ENCODE peak calls at places on chromosomes 6 and 20, in eight cellular contexts. One of them, this sample, is unnamed.
A peak's percentile ranks its signal among the peaks of the same experiment; 100 is the strongest.

GRCh38 chr20:41167118-41167470 is 29.8 kb downstream of the PLCG1 start:
- DNase-seq in HFFc6: no peak
- DNase-seq in pancreas: no peak
- DNase-seq in activated CD8-positive, alpha-beta T cell treated with anti-CD3 and anti-CD28 coated beads, Interleukin-2, amount 10 ng/mL, durations not matched to agents 7 days and 5 days: no peak
- DNase-seq in tibial artery: peak; percentile 52
- DNase-seq in HuH-7: no peak
- DNase-seq in ELR: no peak
- DNase-seq in AG08396: no peak
- DNase-seq in this sample: no peak

GRCh38 chr6:45155341-45155894 is 172.7 kb upstream of the RUNX2 start:
- DNase-seq in HFFc6: no peak
- DNase-seq in pancreas: no peak
- DNase-seq in activated CD8-positive, alpha-beta T cell treated with anti-CD3 and anti-CD28 coated beads, Interleukin-2, amount 10 ng/mL, durations not matched to agents 7 days and 5 days: no peak
- DNase-seq in tibial artery: no peak
- DNase-seq in HuH-7: no peak
- DNase-seq in ELR: no peak
- DNase-seq in AG08396: no peak
- DNase-seq in this sample: no peak

GRCh38 chr20:25197173-25197869 is 1.8 kb downstream of the ENTPD6 start:
- DNase-seq in HFFc6: no peak
- DNase-seq in pancreas: no peak
- DNase-seq in activated CD8-positive, alpha-beta T cell treated with anti-CD3 and anti-CD28 coated beads, Interleukin-2, amount 10 ng/mL, durations not matched to agents 7 days and 5 days: peak; percentile 37
- DNase-seq in tibial artery: no peak
- DNase-seq in HuH-7: no peak
- DNase-seq in ELR: no peak
- DNase-seq in AG08396: no peak
- DNase-seq in this sample: peak; percentile 12

GRCh38 chr20:2528671-2529070 is 7.7 kb upstream of the TMC2 start:
- DNase-seq in HFFc6: no peak
- DNase-seq in pancreas: no peak
- DNase-seq in activated CD8-positive, alpha-beta T cell treated with anti-CD3 and anti-CD28 coated beads, Interleukin-2, amount 10 ng/mL, durations not matched to agents 7 days and 5 days: no peak
- DNase-seq in tibial artery: no peak
- DNase-seq in HuH-7: no peak
- DNase-seq in ELR: no peak
- DNase-seq in AG08396: no peak
- DNase-seq in this sample: no peak

GRCh38 chr6:139846538-139847321 is 472.3 kb upstream of the CITED2 start:
- DNase-seq in HFFc6: no peak
- DNase-seq in pancreas: no peak
- DNase-seq in activated CD8-positive, alpha-beta T cell treated with anti-CD3 and anti-CD28 coated beads, Interleukin-2, amount 10 ng/mL, durations not matched to agents 7 days and 5 days: no peak
- DNase-seq in tibial artery: no peak
- DNase-seq in HuH-7: no peak
- DNase-seq in ELR: no peak
- DNase-seq in AG08396: no peak
- DNase-seq in this sample: no peak

GRCh38 chr6:1864496-1864895 is 254.8 kb downstream of the FOXC1 start:
- DNase-seq in HFFc6: no peak
- DNase-seq in pancreas: no peak
- DNase-seq in activated CD8-positive, alpha-beta T cell treated with anti-CD3 and anti-CD28 coated beads, Interleukin-2, amount 10 ng/mL, durations not matched to agents 7 days and 5 days: no peak
- DNase-seq in tibial artery: no peak
- DNase-seq in HuH-7: peak; percentile 28
- DNase-seq in ELR: no peak
- DNase-seq in AG08396: no peak
- DNase-seq in this sample: no peak

GRCh38 chr6:140586426-140587061 is 1212.1 kb upstream of the CITED2 start:
- DNase-seq in HFFc6: no peak
- DNase-seq in pancreas: no peak
- DNase-seq in activated CD8-positive, alpha-beta T cell treated with anti-CD3 and anti-CD28 coated beads, Interleukin-2, amount 10 ng/mL, durations not matched to agents 7 days and 5 days: peak; percentile 33
- DNase-seq in tibial artery: no peak
- DNase-seq in HuH-7: no peak
- DNase-seq in ELR: no peak
- DNase-seq in AG08396: no peak
- DNase-seq in this sample: no peak

GRCh38 chr6:153084393-153084792 is 46.7 kb downstream of the RGS17 start:
- DNase-seq in HFFc6: no peak
- DNase-seq in pancreas: no peak
- DNase-seq in activated CD8-positive, alpha-beta T cell treated with anti-CD3 and anti-CD28 coated beads, Interleukin-2, amount 10 ng/mL, durations not matched to agents 7 days and 5 days: no peak
- DNase-seq in tibial artery: no peak
- DNase-seq in HuH-7: no peak
- DNase-seq in ELR: peak; percentile 46
- DNase-seq in AG08396: peak; percentile 27
- DNase-seq in this sample: no peak

GRCh38 chr6:117306227-117306784 is 40.9 kb downstream of the VGLL2 start:
- DNase-seq in HFFc6: no peak
- DNase-seq in pancreas: no peak
- DNase-seq in activated CD8-positive, alpha-beta T cell treated with anti-CD3 and anti-CD28 coated beads, Interleukin-2, amount 10 ng/mL, durations not matched to agents 7 days and 5 days: no peak
- DNase-seq in tibial artery: no peak
- DNase-seq in HuH-7: no peak
- DNase-seq in ELR: no peak
- DNase-seq in AG08396: no peak
- DNase-seq in this sample: no peak

GRCh38 chr20:3723284-3723683 is 9.2 kb upstream of the HSPA12B start:
- DNase-seq in HFFc6: no peak
- DNase-seq in pancreas: no peak
- DNase-seq in activated CD8-positive, alpha-beta T cell treated with anti-CD3 and anti-CD28 coated beads, Interleukin-2, amount 10 ng/mL, durations not matched to agents 7 days and 5 days: no peak
- DNase-seq in tibial artery: no peak
- DNase-seq in HuH-7: no peak
- DNase-seq in ELR: no peak
- DNase-seq in AG08396: no peak
- DNase-seq in this sample: no peak

GRCh38 chr6:15374119-15374518 is 128.2 kb downstream of the JARID2 start:
- DNase-seq in HFFc6: no peak
- DNase-seq in pancreas: no peak
- DNase-seq in activated CD8-positive, alpha-beta T cell treated with anti-CD3 and anti-CD28 coated beads, Interleukin-2, amount 10 ng/mL, durations not matched to agents 7 days and 5 days: no peak
- DNase-seq in tibial artery: no peak
- DNase-seq in HuH-7: no peak
- DNase-seq in ELR: no peak
- DNase-seq in AG08396: no peak
- DNase-seq in this sample: no peak

GRCh38 chr6:55868910-55869479 is 6.4 kb downstream of the BMP5 start:
- DNase-seq in HFFc6: no peak
- DNase-seq in pancreas: no peak
- DNase-seq in activated CD8-positive, alpha-beta T cell treated with anti-CD3 and anti-CD28 coated beads, Interleukin-2, amount 10 ng/mL, durations not matched to agents 7 days and 5 days: no peak
- DNase-seq in tibial artery: no peak
- DNase-seq in HuH-7: no peak
- DNase-seq in ELR: peak; percentile 95
- DNase-seq in AG08396: no peak
- DNase-seq in this sample: no peak

GRCh38 chr6:165940366-165940765 is 227.3 kb downstream of the TBXT start:
- DNase-seq in HFFc6: no peak
- DNase-seq in pancreas: no peak
- DNase-seq in activated CD8-positive, alpha-beta T cell treated with anti-CD3 and anti-CD28 coated beads, Interleukin-2, amount 10 ng/mL, durations not matched to agents 7 days and 5 days: no peak
- DNase-seq in tibial artery: no peak
- DNase-seq in HuH-7: no peak
- DNase-seq in ELR: no peak
- DNase-seq in AG08396: no peak
- DNase-seq in this sample: no peak

GRCh38 chr6:99289701-99290100 is 59.8 kb downstream of the FAXC start:
- DNase-seq in HFFc6: no peak
- DNase-seq in pancreas: no peak
- DNase-seq in activated CD8-positive, alpha-beta T cell treated with anti-CD3 and anti-CD28 coated beads, Interleukin-2, amount 10 ng/mL, durations not matched to agents 7 days and 5 days: no peak
- DNase-seq in tibial artery: no peak
- DNase-seq in HuH-7: no peak
- DNase-seq in ELR: no peak
- DNase-seq in AG08396: no peak
- DNase-seq in this sample: no peak

GRCh38 chr6:90502866-90503407 is 83.9 kb downstream of the MAP3K7 start:
- DNase-seq in HFFc6: no peak
- DNase-seq in pancreas: no peak
- DNase-seq in activated CD8-positive, alpha-beta T cell treated with anti-CD3 and anti-CD28 coated beads, Interleukin-2, amount 10 ng/mL, durations not matched to agents 7 days and 5 days: no peak
- DNase-seq in tibial artery: no peak
- DNase-seq in HuH-7: peak; percentile 17
- DNase-seq in ELR: no peak
- DNase-seq in AG08396: no peak
- DNase-seq in this sample: no peak

GRCh38 chr6:81748946-81749345 is 3.5 kb downstream of the TENT5A start:
- DNase-seq in HFFc6: no peak
- DNase-seq in pancreas: no peak
- DNase-seq in activated CD8-positive, alpha-beta T cell treated with anti-CD3 and anti-CD28 coated beads, Interleukin-2, amount 10 ng/mL, durations not matched to agents 7 days and 5 days: no peak
- DNase-seq in tibial artery: no peak
- DNase-seq in HuH-7: no peak
- DNase-seq in ELR: no peak
- DNase-seq in AG08396: no peak
- DNase-seq in this sample: no peak